ENCODE peak calls at places on chromosomes 16 and 17, in four cellular contexts. C is gastrocnemius medialis, W is GM04504, R is body of pancreas. E is an unnamed sample.
A peak's percentile ranks its signal among the peaks of the same experiment; 100 is the strongest.

GRCh38 chr16:67961551-67961957 is 6.9 kb downstream of the SLC12A4 start:
- DNase-seq in C (no peak), W (no peak), R (peak; percentile 92), E (no peak)

GRCh38 chr16:53378138-53378537 is 56.1 kb upstream of the RBL2 start:
- DNase-seq in C (no peak), W (no peak), R (no peak), E (no peak)

GRCh38 chr17:28008526-28008925 is 34.0 kb upstream of the NLK start:
- DNase-seq in C (no peak), W (no peak), R (peak; percentile 69), E (no peak)

GRCh38 chr16:83954577-83955016 is 1.6 kb downstream of the OSGIN1 start:
- DNase-seq in C (peak; percentile 39), W (peak; percentile 34), R (peak; percentile 73), E (peak; percentile 80)

GRCh38 chr17:47945529-47946508 is 4.4 kb downstream of the PNPO start:
- DNase-seq in C (no peak), W (no peak), R (peak; percentile 61), E (no peak)

GRCh38 chr17:78127888-78128615 is 503 bp downstream of the TMC6 start:
- DNase-seq in C (no peak), W (no peak), R (peak; percentile 35), E (no peak)

GRCh38 chr17:3917391-3917931 is 1.2 kb upstream of the P2RX1 start:
- DNase-seq in C (no peak), W (no peak), R (no peak), E (peak; percentile 76)

GRCh38 chr16:29789775-29790182 is 772 bp upstream of the KIF22 start:
- DNase-seq in C (no peak), W (no peak), R (no peak), E (no peak)

GRCh38 chr16:9124908-9125584 is 33.6 kb downstream of the HAPSTR1 start:
- DNase-seq in C (no peak), W (no peak), R (no peak), E (peak; percentile 48)

GRCh38 chr17:11241611-11242226 is 706 bp downstream of the SHISA6 start:
- DNase-seq in C (no peak), W (no peak), R (peak; percentile 29), E (no peak)

GRCh38 chr16:89956511-89957213 is 8.1 kb downstream of the DEF8 start:
- DNase-seq in C (no peak), W (no peak), R (no peak), E (no peak)

GRCh38 chr17:75084039-75084660 is 3.6 kb upstream of the SLC16A5 start:
- DNase-seq in C (no peak), W (no peak), R (no peak), E (no peak)

GRCh38 chr16:81003610-81004460 is 2.9 kb downstream of the CMC2 start:
- DNase-seq in C (no peak), W (no peak), R (no peak), E (no peak)

GRCh38 chr17:82370471-82371332 is 863 bp upstream of the UTS2R start:
- DNase-seq in C (no peak), W (no peak), R (no peak), E (no peak)

GRCh38 chr16:57525761-57526160 is 10.6 kb downstream of the CCDC102A start:
- DNase-seq in C (no peak), W (no peak), R (no peak), E (no peak)

GRCh38 chr17:4375039-4375748 is 8.7 kb upstream of the UBE2G1 start:
- DNase-seq in C (no peak), W (no peak), R (no peak), E (no peak)

GRCh38 chr16:8173111-8173644 is 417.1 kb downstream of the TMEM114 start:
- DNase-seq in C (peak; percentile 4), W (peak; percentile 6), R (peak; percentile 74), E (no peak)

GRCh38 chr17:77857613-77858012 is 100.9 kb upstream of the TNRC6C start:
- DNase-seq in C (no peak), W (no peak), R (no peak), E (no peak)

GRCh38 chr17:49029841-49030240 is 32.7 kb downstream of the IGF2BP1 start:
- DNase-seq in C (no peak), W (no peak), R (no peak), E (no peak)

GRCh38 chr17:72488542-72489272 is 367.9 kb downstream of the SOX9 start:
- DNase-seq in C (no peak), W (no peak), R (no peak), E (no peak)